ENCODE peak calls at places on chromosomes 16 and 17, in eight cellular contexts. One of them, this sample, is unnamed.

GRCh38 chr16:72961115-72961832 is 86.7 kb downstream of the ZFHX3 start:
- DNase-seq in brain microvascular endothelial cell: peak; percentile 31
- DNase-seq in AG04449: no peak
- DNase-seq in psoas muscle: peak; percentile 57
- DNase-seq in NCI-H446: no peak
- DNase-seq in hippocampal formation: no peak
- DNase-seq in breast epithelium: no peak
- DNase-seq in mucosa of descending colon: no peak
- DNase-seq in this sample: peak; percentile 27

GRCh38 chr17:1830288-1830687 is 483 bp downstream of the RPA1 start:
- DNase-seq in brain microvascular endothelial cell: no peak
- DNase-seq in NCI-H446: no peak
- DNase-seq in breast epithelium: no peak
- DNase-seq in mucosa of descending colon: no peak
- DNase-seq in hippocampal formation: no peak
- DNase-seq in psoas muscle: no peak
- DNase-seq in AG04449: no peak
- DNase-seq in this sample: peak; percentile 31

GRCh38 chr16:17590711-17591654 is 120.2 kb upstream of the XYLT1 start:
- DNase-seq in breast epithelium: no peak
- DNase-seq in hippocampal formation: no peak
- DNase-seq in mucosa of descending colon: no peak
- DNase-seq in NCI-H446: no peak
- DNase-seq in AG04449: no peak
- DNase-seq in brain microvascular endothelial cell: no peak
- DNase-seq in psoas muscle: no peak
- DNase-seq in this sample: no peak

GRCh38 chr16:74160759-74161158 is 135.9 kb upstream of the PSMD7 start:
- DNase-seq in hippocampal formation: no peak
- DNase-seq in NCI-H446: no peak
- DNase-seq in breast epithelium: no peak
- DNase-seq in AG04449: no peak
- DNase-seq in mucosa of descending colon: no peak
- DNase-seq in brain microvascular endothelial cell: no peak
- DNase-seq in psoas muscle: no peak
- DNase-seq in this sample: no peak

GRCh38 chr17:61495161-61495857 is 43.1 kb downstream of the TBX4 start:
- DNase-seq in mucosa of descending colon: no peak
- DNase-seq in brain microvascular endothelial cell: no peak
- DNase-seq in breast epithelium: peak; percentile 35
- DNase-seq in AG04449: no peak
- DNase-seq in NCI-H446: no peak
- DNase-seq in psoas muscle: no peak
- DNase-seq in hippocampal formation: no peak
- DNase-seq in this sample: no peak

GRCh38 chr16:69839798-69840409 is 77.8 kb downstream of the WWP2 start:
- DNase-seq in brain microvascular endothelial cell: no peak
- DNase-seq in mucosa of descending colon: peak; percentile 85
- DNase-seq in psoas muscle: peak; percentile 34
- DNase-seq in breast epithelium: peak; percentile 57
- DNase-seq in NCI-H446: peak; percentile 71
- DNase-seq in AG04449: no peak
- DNase-seq in hippocampal formation: peak; percentile 77
- DNase-seq in this sample: no peak

GRCh38 chr17:39175695-39176093 is 9.7 kb upstream of the ARL5C start:
- DNase-seq in mucosa of descending colon: no peak
- DNase-seq in AG04449: no peak
- DNase-seq in breast epithelium: no peak
- DNase-seq in psoas muscle: peak; percentile 52
- DNase-seq in brain microvascular endothelial cell: no peak
- DNase-seq in hippocampal formation: no peak
- DNase-seq in NCI-H446: no peak
- DNase-seq in this sample: peak; percentile 68

GRCh38 chr17:44793885-44794698 is 35.3 kb downstream of the ADAM11 start:
- DNase-seq in AG04449: no peak
- DNase-seq in brain microvascular endothelial cell: no peak
- DNase-seq in psoas muscle: no peak
- DNase-seq in NCI-H446: no peak
- DNase-seq in breast epithelium: no peak
- DNase-seq in hippocampal formation: no peak
- DNase-seq in mucosa of descending colon: no peak
- DNase-seq in this sample: no peak

GRCh38 chr17:77602062-77602746 is 356.3 kb upstream of the TNRC6C start:
- DNase-seq in psoas muscle: peak; percentile 79
- DNase-seq in mucosa of descending colon: peak; percentile 38
- DNase-seq in AG04449: peak; percentile 26
- DNase-seq in hippocampal formation: no peak
- DNase-seq in NCI-H446: no peak
- DNase-seq in breast epithelium: peak; percentile 87
- DNase-seq in brain microvascular endothelial cell: peak; percentile 48
- DNase-seq in this sample: no peak

GRCh38 chr16:72560617-72561016 is 388.7 kb upstream of the PMFBP1 start:
- DNase-seq in breast epithelium: no peak
- DNase-seq in NCI-H446: no peak
- DNase-seq in brain microvascular endothelial cell: no peak
- DNase-seq in hippocampal formation: no peak
- DNase-seq in psoas muscle: no peak
- DNase-seq in AG04449: no peak
- DNase-seq in mucosa of descending colon: no peak
- DNase-seq in this sample: no peak

GRCh38 chr16:50719401-50720337 is 22.2 kb upstream of the CYLD start:
- DNase-seq in hippocampal formation: no peak
- DNase-seq in AG04449: no peak
- DNase-seq in NCI-H446: no peak
- DNase-seq in psoas muscle: no peak
- DNase-seq in mucosa of descending colon: peak; percentile 72
- DNase-seq in brain microvascular endothelial cell: no peak
- DNase-seq in breast epithelium: peak; percentile 37
- DNase-seq in this sample: no peak

GRCh38 chr16:29806096-29806579 is at the start of gene MAZ:
- DNase-seq in mucosa of descending colon: no peak
- DNase-seq in hippocampal formation: no peak
- DNase-seq in AG04449: peak; percentile 52
- DNase-seq in psoas muscle: peak; percentile 82
- DNase-seq in breast epithelium: no peak
- DNase-seq in NCI-H446: no peak
- DNase-seq in brain microvascular endothelial cell: no peak
- DNase-seq in this sample: peak; percentile 77

GRCh38 chr16:59179446-59180082 is 445.4 kb upstream of the GOT2 start:
- DNase-seq in mucosa of descending colon: no peak
- DNase-seq in hippocampal formation: no peak
- DNase-seq in AG04449: no peak
- DNase-seq in breast epithelium: no peak
- DNase-seq in NCI-H446: no peak
- DNase-seq in brain microvascular endothelial cell: peak; percentile 5
- DNase-seq in psoas muscle: no peak
- DNase-seq in this sample: no peak

GRCh38 chr17:74493381-74493833 is 27.0 kb downstream of the CD300A start:
- DNase-seq in psoas muscle: peak; percentile 61
- DNase-seq in breast epithelium: peak; percentile 58
- DNase-seq in NCI-H446: peak; percentile 71
- DNase-seq in AG04449: no peak
- DNase-seq in brain microvascular endothelial cell: peak; percentile 63
- DNase-seq in mucosa of descending colon: peak; percentile 85
- DNase-seq in hippocampal formation: peak; percentile 63
- DNase-seq in this sample: peak; percentile 81

GRCh38 chr17:64118452-64118979 is 11.4 kb downstream of the ERN1 start:
- DNase-seq in brain microvascular endothelial cell: no peak
- DNase-seq in hippocampal formation: no peak
- DNase-seq in mucosa of descending colon: no peak
- DNase-seq in NCI-H446: peak; percentile 53
- DNase-seq in AG04449: no peak
- DNase-seq in psoas muscle: peak; percentile 23
- DNase-seq in breast epithelium: no peak
- DNase-seq in this sample: no peak

GRCh38 chr17:28720247-28720996 is 637 bp downstream of the RPL23A start:
- DNase-seq in AG04449: no peak
- DNase-seq in NCI-H446: no peak
- DNase-seq in breast epithelium: no peak
- DNase-seq in psoas muscle: no peak
- DNase-seq in brain microvascular endothelial cell: no peak
- DNase-seq in mucosa of descending colon: no peak
- DNase-seq in hippocampal formation: no peak
- DNase-seq in this sample: no peak

GRCh38 chr17:28960256-28961106 is 9.2 kb upstream of the PHF12 start:
- DNase-seq in breast epithelium: no peak
- DNase-seq in mucosa of descending colon: no peak
- DNase-seq in hippocampal formation: no peak
- DNase-seq in AG04449: no peak
- DNase-seq in brain microvascular endothelial cell: no peak
- DNase-seq in psoas muscle: no peak
- DNase-seq in NCI-H446: no peak
- DNase-seq in this sample: no peak

GRCh38 chr17:50837286-50837979 is 2.0 kb downstream of the WFIKKN2 start:
- DNase-seq in NCI-H446: no peak
- DNase-seq in breast epithelium: no peak
- DNase-seq in hippocampal formation: no peak
- DNase-seq in mucosa of descending colon: no peak
- DNase-seq in brain microvascular endothelial cell: no peak
- DNase-seq in AG04449: no peak
- DNase-seq in psoas muscle: no peak
- DNase-seq in this sample: no peak

GRCh38 chr17:47295037-47295873 is 28.5 kb upstream of the EFCAB13 start:
- DNase-seq in NCI-H446: no peak
- DNase-seq in mucosa of descending colon: no peak
- DNase-seq in psoas muscle: no peak
- DNase-seq in AG04449: no peak
- DNase-seq in brain microvascular endothelial cell: no peak
- DNase-seq in hippocampal formation: peak; percentile 64
- DNase-seq in breast epithelium: peak; percentile 85
- DNase-seq in this sample: no peak

GRCh38 chr17:4968916-4969550 is 1.4 kb upstream of the SPAG7 start:
- DNase-seq in mucosa of descending colon: no peak
- DNase-seq in psoas muscle: peak; percentile 46
- DNase-seq in brain microvascular endothelial cell: peak; percentile 80
- DNase-seq in NCI-H446: no peak
- DNase-seq in AG04449: peak; percentile 78
- DNase-seq in hippocampal formation: no peak
- DNase-seq in breast epithelium: no peak
- DNase-seq in this sample: peak; percentile 97

GRCh38 chr17:13777003-13777402 is 175.3 kb upstream of the HS3ST3A1 start:
- DNase-seq in psoas muscle: no peak
- DNase-seq in breast epithelium: no peak
- DNase-seq in AG04449: no peak
- DNase-seq in NCI-H446: no peak
- DNase-seq in brain microvascular endothelial cell: no peak
- DNase-seq in hippocampal formation: no peak
- DNase-seq in mucosa of descending colon: no peak
- DNase-seq in this sample: no peak